ENCODE peak calls at places on chromosomes 2 and 18, in six cellular contexts. V is CD4-positive, alpha-beta memory T cell; P is left ventricle myocardium inferior; U is T-helper 2 cell; F is AG04449; T is sciatic nerve. R is an unnamed sample.

GRCh38 chr2:1582891-1583341 is 161.4 kb downstream of the PXDN start:
- DNase-seq in U (no peak), P (no peak), F (no peak), T (peak; percentile 45), V (no peak), R (no peak)

GRCh38 chr2:145919507-145919906 is 1399.6 kb upstream of the ZEB2 start:
- DNase-seq in P (no peak), T (no peak), U (no peak), V (no peak), F (no peak), R (no peak)

GRCh38 chr2:143157001-143157798 is 28.0 kb downstream of the ARHGAP15 start:
- DNase-seq in U (no peak), T (no peak), V (no peak), F (no peak), P (no peak), R (no peak)

GRCh38 chr2:224331698-224332097 is 70.2 kb downstream of the FAM124B start:
- DNase-seq in U (no peak), T (no peak), V (no peak), F (no peak), P (no peak), R (no peak)

GRCh38 chr2:75453696-75454095 is 107.0 kb downstream of the EVA1A start:
- DNase-seq in T (no peak), V (no peak), U (no peak), P (no peak), F (no peak), R (no peak)

GRCh38 chr18:74796928-74797576 is 199.4 kb downstream of the ZNF407 start:
- DNase-seq in T (no peak), P (no peak), F (peak; percentile 31), U (no peak), V (no peak), R (no peak)

GRCh38 chr2:44578401-44579135 is 216.8 kb downstream of the CAMKMT start:
- DNase-seq in P (no peak), T (no peak), V (no peak), F (no peak), U (no peak), R (no peak)

GRCh38 chr2:234269769-234270204 is 219.3 kb downstream of the SPP2 start:
- DNase-seq in T (no peak), F (no peak), P (no peak), V (no peak), U (no peak), R (no peak)

GRCh38 chr2:191977754-191978153 is 130.9 kb upstream of the CAVIN2 start:
- DNase-seq in T (no peak), V (no peak), P (no peak), F (no peak), U (no peak), R (no peak)

GRCh38 chr18:43515481-43515880 is 238.2 kb upstream of the SYT4 start:
- DNase-seq in T (no peak), U (no peak), V (no peak), F (no peak), P (no peak), R (no peak)

GRCh38 chr2:193279361-193279760 is 1084.6 kb upstream of the TMEFF2 start:
- DNase-seq in F (no peak), V (no peak), P (no peak), T (no peak), U (no peak), R (no peak)

GRCh38 chr2:151260492-151261239 is 997 bp downstream of the RBM43 start:
- DNase-seq in U (no peak), T (no peak), P (no peak), F (no peak), V (no peak), R (no peak)

GRCh38 chr2:144357623-144358400 is 162.1 kb downstream of the ZEB2 start:
- DNase-seq in P (no peak), U (no peak), F (peak; percentile 97), V (no peak), T (no peak), R (no peak)

GRCh38 chr2:233400961-233401360 is 46.7 kb downstream of the DGKD start:
- DNase-seq in U (no peak), F (no peak), V (no peak), P (no peak), T (no peak), R (no peak)

GRCh38 chr18:10010611-10011015 is 96.8 kb downstream of the VAPA start:
- DNase-seq in V (no peak), P (peak; percentile 64), U (no peak), F (peak; percentile 88), T (no peak), R (no peak)

GRCh38 chr2:17538022-17538843 is 2.3 kb upstream of the VSNL1 start:
- DNase-seq in T (peak; percentile 39), V (no peak), F (no peak), U (no peak), P (no peak), R (no peak)

GRCh38 chr2:33215299-33215698 is 261.1 kb upstream of the RASGRP3 start:
- DNase-seq in T (peak; percentile 77), F (peak; percentile 94), V (no peak), U (no peak), P (peak; percentile 52), R (no peak)

GRCh38 chr2:191797937-191798873 is 48.7 kb downstream of the CAVIN2 start:
- DNase-seq in T (no peak), F (no peak), U (no peak), P (no peak), V (no peak), R (no peak)

GRCh38 chr2:70143314-70144150 is 47.3 kb downstream of the C2orf42 start:
- DNase-seq in U (peak; percentile 54), F (no peak), V (peak; percentile 59), P (no peak), T (peak; percentile 70), R (peak; percentile 16)

GRCh38 chr2:30981101-30981500 is 157.1 kb downstream of the GALNT14 start:
- DNase-seq in T (no peak), U (no peak), F (no peak), V (no peak), P (no peak), R (no peak)

GRCh38 chr2:98469862-98470544 is 25.3 kb downstream of the INPP4A start:
- DNase-seq in T (no peak), U (no peak), F (no peak), V (no peak), P (no peak), R (no peak)

GRCh38 chr18:28147674-28148171 is 29.2 kb downstream of the CDH2 start:
- DNase-seq in T (no peak), U (no peak), P (no peak), V (no peak), F (no peak), R (no peak)

GRCh38 chr2:238105506-238106338 is 5.6 kb downstream of the ESPNL start:
- DNase-seq in P (no peak), F (no peak), T (peak; percentile 45), V (no peak), U (no peak), R (no peak)

GRCh38 chr2:23502096-23502495 is 117.1 kb downstream of the KLHL29 start:
- DNase-seq in U (no peak), F (no peak), V (no peak), T (no peak), P (no peak), R (no peak)

R was measured in T-cell.